ENCODE peak calls at places on chromosomes 12 and 14, in four cellular contexts. S is H1, C is transverse colon, B is HepG2. J is an unnamed sample. For H3K27me3, the result is how much of the 10 kb centered on the place peaks cover.

GRCh38 chr12:15754233-15754632 is 35.0 kb downstream of the EPS8 start:
- DNase-seq in S (no peak), C (no peak), B (no peak), J (no peak)

GRCh38 chr14:22994762-22995275 is 12.5 kb upstream of the AJUBA start:
- DNase-seq in S (no peak), B (peak), C (no peak), J (peak)

GRCh38 chr12:123532808-123533649 is 490 bp downstream of the RILPL1 start:
- DNase-seq in S (peak), B (peak), C (peak), J (peak)

GRCh38 chr12:112169086-112169872 is 43.9 kb downstream of the TRAFD1 start:
- DNase-seq in S (no peak), B (no peak), C (no peak), J (no peak)

GRCh38 chr12:14999421-15000047 is 26.7 kb downstream of the PDE6H start:
- DNase-seq in B (no peak), S (no peak), C (no peak), J (no peak)

GRCh38 chr14:105340821-105341408 is 26.4 kb downstream of the PACS2 start:
- DNase-seq in B (no peak), C (no peak), S (no peak), J (no peak)

GRCh38 chr14:40312296-40312695 is 880.1 kb upstream of the FBXO33 start:
- DNase-seq in B (no peak), S (no peak), C (no peak), J (no peak)

GRCh38 chr12:72297666-72298065 is 25.5 kb downstream of the TRHDE start:
- DNase-seq in S (no peak), C (no peak), B (no peak), J (no peak)

GRCh38 chr14:36935976-36936678 is 236.3 kb downstream of the SLC25A21 start:
- DNase-seq in C (no peak), B (no peak), S (no peak), J (no peak)

GRCh38 chr12:50110762-50111416 is 1.1 kb upstream of the COX14 start:
- DNase-seq in C (peak), B (peak), S (peak), J (peak)

GRCh38 chr12:101642115-101643067 is 47.6 kb downstream of the MYBPC1 start:
- DNase-seq in B (no peak), S (peak), C (peak), J (peak)

GRCh38 chr12:25256826-25257225 is 6.1 kb upstream of the KRAS start:
- DNase-seq in B (no peak), S (no peak), C (no peak), J (peak)

GRCh38 chr14:96064866-96065265 is 25.7 kb downstream of the C14orf132 start:
- DNase-seq in S (no peak), C (no peak), B (no peak), J (no peak)

GRCh38 chr12:3046441-3047200 is 30.6 kb upstream of the TSPAN9 start:
- DNase-seq in C (no peak), B (no peak), S (peak), J (peak)

GRCh38 chr12:1277905-1278304 is 286.9 kb downstream of the ERC1 start:
- DNase-seq in S (no peak), C (no peak), B (peak), J (no peak)

GRCh38 chr14:81435048-81435577 is 35.0 kb upstream of the STON2 start:
- DNase-seq in C (no peak), B (no peak), S (no peak), J (no peak)

GRCh38 chr14:54364555-54365415 is 32.0 kb upstream of the CDKN3 start:
- DNase-seq in C (no peak), B (peak), S (peak), J (no peak)

GRCh38 chr14:104390221-104390931 is 189.2 kb upstream of the C14orf180 start:
- DNase-seq in B (no peak), S (no peak), C (no peak), J (no peak)

GRCh38 chr12:96189781-96190180 is 4.4 kb upstream of the ELK3 start:
- DNase-seq in S (no peak), B (no peak), C (no peak), J (no peak)

GRCh38 chr14:95234426-95234825 is 77.1 kb upstream of the DICER1 start:
- DNase-seq in S (no peak), B (no peak), C (peak), J (no peak)

GRCh38 chr12:52865090-52865944 is 16.5 kb upstream of the KRT78 start:
- DNase-seq in C (peak), S (peak), B (peak), J (no peak)

GRCh38 chr14:95493976-95494375 is 22.5 kb downstream of the SYNE3 start:
- DNase-seq in S (no peak), C (no peak), B (no peak), J (no peak)

GRCh38 chr12:78210894-78211302 is 380.2 kb downstream of the NAV3 start:
- DNase-seq in S (no peak), C (no peak), B (no peak), J (no peak)

GRCh38 chr12:4909734-4910501 is at the start of gene KCNA1:
- DNase-seq in C (no peak), B (no peak), S (peak), J (peak)

GRCh38 chr14:97443412-97443811 is 646.2 kb downstream of the VRK1 start:
- DNase-seq in C (no peak), S (no peak), B (no peak), J (no peak)

GRCh38 chr12:1592444-1593231 is 1.7 kb downstream of the FBXL14 start:
- DNase-seq in S (peak), C (peak), B (no peak), J (peak)

GRCh38 chr12:80641936-80642335 is 65.5 kb upstream of the MYF6 start:
- DNase-seq in B (no peak), S (no peak), C (no peak), J (no peak)

GRCh38 chr14:102811971-102812370 is 34.7 kb downstream of the TRAF3 start:
- DNase-seq in S (no peak), B (no peak), C (no peak), J (no peak)

GRCh38 chr14:94036328-94037167 is 10.4 kb downstream of the OTUB2 start:
- DNase-seq in B (peak), C (peak), S (peak), J (no peak)

GRCh38 chr14:64986578-64987571 is at the start of gene FNTB:
- DNase-seq in C (peak), B (peak), S (peak), J (peak)
- TF ChIP-seq EP300 in C (no peak), B (peak), S (no peak), J (no peak)

GRCh38 chr12:120229071-120229582 is 28.2 kb upstream of the RPLP0 start:
- DNase-seq in C (no peak), B (peak), S (no peak), J (no peak)

GRCh38 chr12:120227233-120228040 is 26.5 kb upstream of the RPLP0 start:
- DNase-seq in C (no peak), B (peak), S (no peak), J (no peak)

GRCh38 chr12:120228291-120229070 is 27.6 kb upstream of the RPLP0 start:
- DNase-seq in B (peak), S (peak), C (peak), J (peak)

GRCh38 chr12:120229583-120230325 is 28.8 kb upstream of the RPLP0 start:
- DNase-seq in S (no peak), B (no peak), C (peak), J (no peak)

DNA sequence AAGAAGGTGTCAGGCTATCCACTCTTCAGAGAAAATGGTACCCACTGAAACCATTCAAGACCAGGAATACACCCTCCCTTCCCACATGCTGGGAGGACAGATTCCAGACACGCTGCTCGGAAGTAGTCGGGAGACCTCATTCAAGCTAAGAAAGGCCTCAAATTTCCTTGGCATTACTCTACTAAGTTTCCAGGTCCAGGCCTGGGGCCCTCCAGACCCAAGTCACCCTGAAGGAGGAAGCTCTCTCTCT is 27.1 kb upstream of the RPLP0 start:
- DNase-seq in C (no peak), B (no peak), S (no peak), J (no peak)
- H3K4me3 ChIP-seq in C (no peak), B (peak), S (no peak), J (peak)

DNA sequence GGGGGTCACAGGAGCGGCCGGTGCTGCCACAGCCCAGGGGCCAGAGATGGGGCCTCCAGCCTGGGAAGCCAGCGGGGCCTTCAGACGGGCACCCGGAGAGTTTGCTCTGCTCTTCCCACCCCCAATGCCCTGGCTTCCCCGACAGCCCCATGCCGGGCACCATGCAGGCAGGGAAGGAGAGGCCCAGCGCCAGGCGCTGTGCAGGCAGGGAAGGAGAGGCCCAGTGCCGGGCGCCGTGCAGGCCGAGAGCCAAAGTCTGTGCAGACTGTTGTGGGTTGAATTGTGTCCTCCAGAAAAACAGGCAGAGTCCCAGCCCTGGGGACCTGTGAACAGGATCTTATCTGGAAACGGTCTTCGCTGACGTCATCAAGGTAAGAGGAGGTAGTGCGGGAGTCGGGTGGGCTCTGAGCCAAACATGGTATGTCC is 34.3 kb downstream of the GALNT9 start:
- DNase-seq in S (no peak), B (no peak), C (no peak), J (no peak)
- H3K27me3 ChIP-seq in S (under half), B (under half), C (under half), J (under half)

GRCh38 chr12:108854453-108855283 is 2.7 kb downstream of the SSH1 start:
- DNase-seq in S (no peak), C (no peak), B (no peak), J (peak)
- TF ChIP-seq EP300 in S (no peak), C (peak), B (no peak), J (peak)

GRCh38 chr12:12726543-12727093 is 9.4 kb downstream of the CDKN1B start:
- DNase-seq in B (no peak), S (no peak), C (no peak), J (no peak)
- H3K4me3 ChIP-seq in B (peak), S (peak), C (peak), J (peak)

DNA sequence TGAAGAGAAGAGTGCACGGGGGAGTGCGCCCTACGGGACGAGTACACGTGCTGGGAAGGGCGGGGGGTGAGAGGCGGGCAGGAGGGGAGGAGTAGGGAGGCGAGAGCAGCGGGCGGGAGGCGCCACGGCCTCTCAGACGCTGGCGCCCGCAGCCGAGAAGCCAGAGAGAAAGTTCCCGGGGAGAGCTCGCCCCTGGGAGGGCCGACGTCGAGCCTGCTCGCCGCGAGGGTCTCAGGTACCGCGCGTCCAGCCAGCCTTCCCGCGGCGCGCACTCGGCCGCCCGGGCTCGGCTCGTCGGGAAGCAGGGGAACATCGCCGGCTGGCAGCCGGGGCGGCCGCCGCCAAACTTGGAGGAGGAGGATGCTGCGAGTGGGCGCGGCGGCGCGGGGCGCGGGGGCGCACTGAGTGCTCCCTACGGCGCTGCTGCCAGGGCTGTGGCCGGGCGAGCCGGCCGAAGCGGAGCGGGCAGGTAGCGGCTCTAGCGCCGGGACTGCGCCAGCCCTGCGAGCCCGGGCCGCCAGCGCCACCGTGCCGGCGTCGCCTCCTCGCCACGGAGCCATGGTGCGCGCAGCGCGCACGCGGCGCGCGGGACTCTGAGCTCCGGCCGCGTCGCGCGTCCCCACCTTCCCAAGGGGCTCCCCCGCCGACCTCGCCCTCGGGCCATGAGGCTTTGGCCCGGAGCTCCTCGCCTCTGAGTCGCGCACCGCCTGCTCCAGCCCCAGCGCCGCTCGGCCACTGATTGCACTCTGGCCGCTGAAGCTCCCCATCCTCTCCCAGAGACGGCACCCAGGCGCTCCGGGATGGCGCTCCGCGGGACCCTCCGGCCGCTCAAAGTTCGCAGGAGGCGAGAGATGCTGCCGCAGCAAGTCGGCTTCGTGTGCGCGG is at the start of gene SLC24A4:
- DNase-seq in S (peak), B (no peak), C (no peak), J (peak)
- H3K27me3 ChIP-seq in S (half or more), B (under half), C (half or more), J (under half)

J was measured in upper lobe of left lung.